ENCODE peak calls at places on chromosome 17, in four cellular contexts. A is CD8-positive, alpha-beta T cell; M is left ventricle myocardium inferior; T is mesendoderm. V is an unnamed sample. For H3K4me1, the result is how much of the 10 kb centered on the place peaks cover.

GRCh38 chr17:81003711-81004335 is 12.2 kb downstream of the CHMP6 start:
- DNase-seq in T (no peak), A (no peak), M (no peak), V (no peak)

GRCh38 chr17:77286641-77287431 is 146.1 kb downstream of the SEC14L1 start:
- DNase-seq in M (peak), A (no peak), T (no peak), V (no peak)

GRCh38 chr17:37702605-37703004 is 42.3 kb downstream of the HNF1B start:
- DNase-seq in M (no peak), A (no peak), T (no peak), V (no peak)

GRCh38 chr17:72446525-72447250 is 325.9 kb downstream of the SOX9 start:
- DNase-seq in A (no peak), M (no peak), T (no peak), V (no peak)

GRCh38 chr17:54891176-54891821 is 9.4 kb upstream of the TOM1L1 start:
- DNase-seq in T (peak), A (no peak), M (no peak), V (no peak)

GRCh38 chr17:77585142-77585860 is 373.2 kb upstream of the TNRC6C start:
- DNase-seq in T (no peak), A (no peak), M (no peak), V (no peak)

GRCh38 chr17:36935681-36936454 is 1.4 kb upstream of the LHX1 start:
- DNase-seq in T (peak), M (no peak), A (no peak), V (peak)

GRCh38 chr17:36728030-36728991 is 126.9 kb downstream of the MRM1 start:
- DNase-seq in A (no peak), M (no peak), T (peak), V (no peak)

GRCh38 chr17:53627511-53627910 is 195.2 kb upstream of the KIF2B start:
- DNase-seq in T (no peak), A (no peak), M (no peak), V (no peak)

GRCh38 chr17:79001190-79002020 is 8.2 kb downstream of the CANT1 start:
- DNase-seq in T (no peak), M (no peak), A (no peak), V (no peak)

GRCh38 chr17:15947331-15947730 is 2.4 kb downstream of the ADORA2B start:
- DNase-seq in T (no peak), M (no peak), A (no peak), V (no peak)

GRCh38 chr17:42273474-42274272 is 2.5 kb downstream of the STAT5B start:
- DNase-seq in A (no peak), T (no peak), M (no peak), V (peak)

GRCh38 chr17:70307430-70307829 is 138.1 kb downstream of the KCNJ2 start:
- DNase-seq in T (no peak), A (no peak), M (no peak), V (no peak)

GRCh38 chr17:49872776-49873377 is 25.0 kb upstream of the TAC4 start:
- DNase-seq in A (no peak), M (no peak), T (no peak), V (no peak)

GRCh38 chr17:82884923-82885322 is 45.1 kb upstream of the ZNF750 start:
- DNase-seq in M (no peak), T (no peak), A (no peak), V (peak)

GRCh38 chr17:62700964-62701705 is 73.7 kb downstream of the MRC2 start:
- DNase-seq in T (no peak), A (no peak), M (no peak), V (no peak)

GRCh38 chr17:41527076-41528023 is 758 bp downstream of the KRT19 start:
- DNase-seq in M (no peak), A (no peak), T (peak), V (no peak)

GRCh38 chr17:50102164-50102991 is 7.2 kb downstream of the PDK2 start:
- DNase-seq in T (no peak), A (no peak), M (peak), V (no peak)

GRCh38 chr17:82611140-82612058 is 36.8 kb downstream of the WDR45B start:
- DNase-seq in A (no peak), T (no peak), M (no peak), V (no peak)

GRCh38 chr17:50613596-50613995 is 21.1 kb upstream of the ABCC3 start:
- DNase-seq in T (no peak), A (no peak), M (no peak), V (no peak)

GRCh38 chr17:56594528-56595418 is 1.3 kb downstream of the NOG start:
- DNase-seq in T (peak), A (no peak), M (no peak), V (no peak)

GRCh38 chr17:28471127-28471453 is 2.4 kb upstream of the SLC13A2 start:
- DNase-seq in T (no peak), M (no peak), A (no peak), V (no peak)

GRCh38 chr17:83151442-83152220 is 72.2 kb downstream of the METRNL start:
- DNase-seq in T (peak), M (no peak), A (no peak), V (no peak)

GRCh38 chr17:28865946-28866752 is 11.3 kb downstream of the ERAL1 start:
- DNase-seq in T (no peak), A (no peak), M (no peak), V (no peak)

GRCh38 chr17:62869885-62870580 is 61.9 kb upstream of the MARCHF10 start:
- DNase-seq in A (no peak), M (no peak), T (peak), V (no peak)

GRCh38 chr17:14346801-14347200 is 45.9 kb downstream of the HS3ST3B1 start:
- DNase-seq in A (no peak), M (no peak), T (peak), V (no peak)

GRCh38 chr17:15414502-15415348 is 52.7 kb downstream of the CDRT4 start:
- DNase-seq in T (no peak), A (no peak), M (peak), V (no peak)

GRCh38 chr17:46841561-46842379 is 9.6 kb upstream of the WNT9B start:
- DNase-seq in M (no peak), T (peak), A (no peak), V (no peak)

GRCh38 chr17:51015145-51015558 is 105.5 kb downstream of the SPAG9 start:
- DNase-seq in M (no peak), A (no peak), T (no peak), V (no peak)

GRCh38 chr17:80124351-80124981 is 22.5 kb downstream of the EIF4A3 start:
- DNase-seq in A (no peak), T (peak), M (no peak), V (no peak)

GRCh38 chr17:45155029-45155428 is 6.6 kb upstream of the HEXIM2 start:
- DNase-seq in T (no peak), A (no peak), M (no peak), V (no peak)

GRCh38 chr17:45150911-45151809 is 2.9 kb downstream of the HEXIM1 start:
- DNase-seq in M (no peak), T (no peak), A (no peak), V (no peak)

GRCh38 chr17:45160505-45161287 is 979 bp upstream of the HEXIM2 start:
- DNase-seq in M (peak), A (peak), T (peak), V (peak)

GRCh38 chr17:45156242-45156641 is 5.4 kb upstream of the HEXIM2 start:
- DNase-seq in A (no peak), M (no peak), T (no peak), V (no peak)

GRCh38 chr17:45155483-45155882 is 6.2 kb upstream of the HEXIM2 start:
- DNase-seq in T (no peak), M (no peak), A (no peak), V (no peak)
- H3K4me1 ChIP-seq in T (under half), M (half or more), A (half or more), V (half or more)

GRCh38 chr17:32142038-32142856 is at the start of gene RHOT1:
- DNase-seq in M (peak), T (peak), A (peak), V (peak)

GRCh38 chr17:32136856-32137255 is 5.4 kb upstream of the RHOT1 start:
- DNase-seq in T (peak), M (no peak), A (no peak), V (no peak)

GRCh38 chr17:32142857-32143524 is 689 bp downstream of the RHOT1 start:
- DNase-seq in T (peak), A (no peak), M (peak), V (no peak)

GRCh38 chr17:32143525-32143865 is 1.2 kb downstream of the RHOT1 start:
- DNase-seq in A (no peak), M (no peak), T (no peak), V (no peak)

DNA sequence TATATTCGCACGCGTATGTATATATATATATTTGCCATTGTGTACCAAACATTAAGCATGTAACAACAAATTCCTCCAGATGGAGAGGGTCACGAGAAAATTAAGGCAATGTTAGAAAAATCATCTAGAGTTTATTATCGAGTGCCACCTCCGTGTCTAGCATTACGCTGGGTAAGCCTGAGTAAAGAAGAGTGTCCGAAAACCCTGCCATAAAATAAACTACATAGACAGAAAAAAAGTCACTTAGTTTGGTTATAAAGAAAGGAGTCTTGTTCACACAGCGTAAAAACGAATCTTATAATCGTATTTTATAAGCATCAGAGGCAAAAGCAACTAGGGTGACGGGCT is 638 bp upstream of the RHOT1 start:
- DNase-seq in M (no peak), A (no peak), T (no peak), V (no peak)
- H3K4me1 ChIP-seq in M (half or more), A (under half), T (under half), V (under half)

DNA sequence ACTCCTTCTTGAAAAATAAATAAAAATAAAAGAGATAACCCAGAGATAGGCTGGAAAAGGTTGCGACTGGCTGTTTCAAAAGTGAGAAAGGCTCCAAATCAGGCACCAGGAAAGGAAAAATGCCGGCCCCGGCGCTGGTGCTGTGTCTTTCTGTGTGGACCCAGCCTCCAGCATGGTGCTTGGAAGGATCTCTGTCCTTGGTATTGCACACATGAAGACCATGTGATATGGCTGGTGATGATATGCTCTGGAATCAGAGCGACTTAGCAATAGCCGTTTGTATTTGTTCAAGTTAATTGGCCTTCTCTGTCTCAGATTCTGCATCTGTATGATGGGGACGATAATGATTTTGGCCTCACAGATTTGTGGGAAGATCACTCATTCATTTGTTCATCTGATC is 3.4 kb downstream of the WSCD1 start:
- DNase-seq in M (no peak), T (no peak), A (no peak), V (no peak)
- H3K4me1 ChIP-seq in M (under half), T (under half), A (under half), V (under half)

GRCh38 chr17:59333845-59334244 is 2.4 kb downstream of the YPEL2 start:
- DNase-seq in M (no peak), A (no peak), T (no peak), V (no peak)

GRCh38 chr17:59335685-59336084 is 4.2 kb downstream of the YPEL2 start:
- DNase-seq in M (no peak), T (no peak), A (no peak), V (no peak)

GRCh38 chr17:59341922-59342321 is 10.5 kb downstream of the YPEL2 start:
- DNase-seq in M (no peak), A (no peak), T (no peak), V (no peak)

GRCh38 chr17:59342681-59343127 is 11.2 kb downstream of the YPEL2 start:
- DNase-seq in M (no peak), A (no peak), T (no peak), V (no peak)

GRCh38 chr17:59337741-59338299 is 6.4 kb downstream of the YPEL2 start:
- DNase-seq in M (no peak), T (no peak), A (no peak), V (no peak)
- H3K4me1 ChIP-seq in M (half or more), T (under half), A (under half), V (half or more)

GRCh38 chr17:40346768-40347154 is 17.8 kb downstream of the GJD3 start:
- DNase-seq in M (no peak), T (no peak), A (no peak), V (no peak)

GRCh38 chr17:40344321-40345160 is 20.0 kb downstream of the GJD3 start:
- DNase-seq in M (no peak), T (no peak), A (no peak), V (no peak)

GRCh38 chr17:40347319-40348135 is 17.0 kb downstream of the GJD3 start:
- DNase-seq in M (no peak), T (no peak), A (no peak), V (no peak)

GRCh38 chr17:40345161-40346034 is 19.1 kb downstream of the GJD3 start:
- DNase-seq in T (peak), M (peak), A (no peak), V (peak)

GRCh38 chr17:40346061-40346767 is 18.3 kb downstream of the GJD3 start:
- DNase-seq in M (no peak), A (no peak), T (no peak), V (no peak)
- H3K4me1 ChIP-seq in M (half or more), A (half or more), T (under half), V (half or more)

DNA sequence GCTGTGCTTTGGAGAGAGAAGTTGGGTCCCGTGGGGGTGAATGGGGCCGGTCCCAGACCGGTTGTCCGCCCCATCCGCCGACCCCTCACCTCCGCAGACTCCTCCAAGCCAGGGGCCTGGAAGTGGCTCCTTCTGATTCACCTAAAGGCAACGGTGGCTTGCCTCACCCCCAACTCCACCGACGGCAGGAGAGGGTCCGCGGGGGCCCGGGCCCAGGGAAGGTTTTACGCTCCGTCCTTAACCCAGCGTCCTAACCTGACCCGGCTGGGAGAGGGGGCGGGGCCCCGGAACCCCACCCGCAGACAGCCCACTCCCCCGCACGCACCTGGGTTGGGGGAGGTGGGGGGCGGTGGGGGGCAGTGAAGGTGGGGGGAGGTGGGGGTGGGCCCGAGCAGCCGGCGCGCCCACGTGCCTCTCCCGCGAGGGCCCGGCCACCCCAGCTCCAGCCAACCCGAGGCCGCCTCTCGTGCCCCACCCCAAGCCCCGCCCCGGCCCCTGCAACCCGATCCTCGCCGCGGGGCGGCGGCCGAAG is 12.7 kb upstream of the CD300A start:
- DNase-seq in T (no peak), M (no peak), A (peak), V (peak)
- H3K4me1 ChIP-seq in T (under half), M (half or more), A (under half), V (under half)

GRCh38 chr17:75688209-75688771 is 21.2 kb downstream of the SAP30BP start:
- DNase-seq in T (no peak), M (no peak), A (no peak), V (no peak)
- H3K4me1 ChIP-seq in T (under half), M (half or more), A (under half), V (under half)

DNA sequence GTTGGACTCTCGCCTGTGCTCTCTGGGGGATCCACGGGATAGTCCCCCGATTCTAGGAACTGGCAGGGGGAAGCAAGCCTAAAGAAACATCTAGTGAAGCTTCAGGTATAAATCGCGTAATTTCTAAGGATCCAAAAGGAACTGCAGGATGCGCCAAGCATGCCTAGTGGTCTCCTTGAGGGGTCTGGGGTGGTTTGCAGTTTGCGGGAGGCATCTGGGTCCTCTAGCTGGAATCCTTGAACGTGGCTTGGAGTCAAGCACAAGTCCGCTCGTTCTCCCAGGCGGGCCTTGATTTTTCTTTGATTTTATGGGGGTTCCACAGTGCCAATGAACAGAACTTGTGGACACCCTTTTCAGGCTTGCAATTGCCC is 1000.5 kb downstream of the KCNJ18 start:
- DNase-seq in A (no peak), M (no peak), T (no peak), V (no peak)
- H3K4me1 ChIP-seq in A (under half), M (under half), T (under half), V (under half)

GRCh38 chr17:17344507-17345293 is 41.5 kb downstream of the NT5M start:
- DNase-seq in A (no peak), T (no peak), M (no peak), V (peak)
- H3K4me1 ChIP-seq in A (under half), T (under half), M (under half), V (under half)